ENCODE peak calls at places on chromosomes 7 and 10, in seven cellular contexts. F is PC-3, P is OCI-LY7, I is HCT116, A is GM23248, K is GM23338, R is neural progenitor cell. H is an unnamed sample.

GRCh38 chr7:138916731-138917130 is 64.5 kb downstream of the KIAA1549 start:
- DNase-seq in R (no peak), P (no peak), A (no peak), I (no peak), F (no peak), K (no peak), H (no peak)

GRCh38 chr7:16792299-16792698 is 12.5 kb downstream of the AGR2 start:
- DNase-seq in P (no peak), F (no peak), I (no peak), A (no peak), R (no peak), K (no peak), H (no peak)

GRCh38 chr7:135712182-135712782 is 15.7 kb downstream of the SLC13A4 start:
- DNase-seq in R (no peak), P (peak; percentile 25), K (no peak), F (no peak), A (no peak), I (no peak), H (no peak)

GRCh38 chr10:117374506-117375359 is 507 bp downstream of the PDZD8 start:
- DNase-seq in F (peak; percentile 19), A (peak; percentile 80), K (peak; percentile 66), R (peak; percentile 77), P (peak; percentile 67), I (no peak), H (peak; percentile 46)

GRCh38 chr7:129218514-129219036 is 6.3 kb upstream of the AHCYL2 start:
- DNase-seq in I (peak; percentile 67), A (peak; percentile 87), F (peak; percentile 86), P (peak; percentile 82), R (peak; percentile 94), K (peak; percentile 94), H (peak; percentile 93)

GRCh38 chr10:19968745-19969144 is 152.5 kb downstream of the PLXDC2 start:
- DNase-seq in P (no peak), K (no peak), F (no peak), R (no peak), I (no peak), A (no peak), H (no peak)

GRCh38 chr7:24609059-24609458 is 35.8 kb downstream of the PALS2 start:
- DNase-seq in A (no peak), P (no peak), R (no peak), K (peak; percentile 30), F (peak; percentile 19), I (no peak), H (no peak)

GRCh38 chr10:1662361-1663025 is 74.8 kb downstream of the ADARB2 start:
- DNase-seq in F (no peak), K (no peak), R (no peak), A (no peak), I (no peak), P (peak; percentile 4), H (no peak)

GRCh38 chr10:20767028-20767427 is 130.1 kb downstream of the NEBL start:
- DNase-seq in I (no peak), P (no peak), K (no peak), R (no peak), F (peak; percentile 57), A (peak; percentile 48), H (no peak)

GRCh38 chr7:2158331-2159175 is 74.2 kb downstream of the MAD1L1 start:
- DNase-seq in F (no peak), P (peak; percentile 33), A (no peak), K (no peak), I (no peak), R (no peak), H (no peak)

GRCh38 chr10:61765176-61766087 is 102.7 kb downstream of the CABCOCO1 start:
- DNase-seq in F (no peak), I (no peak), K (no peak), P (no peak), A (no peak), R (no peak), H (no peak)

GRCh38 chr10:42970451-42971250 is 106.2 kb upstream of the RET start:
- DNase-seq in I (no peak), R (no peak), K (no peak), F (no peak), P (no peak), A (no peak), H (no peak)

GRCh38 chr7:112930787-112931186 is 140.6 kb upstream of the TMEM168 start:
- DNase-seq in F (peak; percentile 21), I (no peak), P (no peak), A (peak; percentile 89), K (no peak), R (no peak), H (no peak)

GRCh38 chr7:11415101-11415500 is 416.9 kb downstream of the THSD7A start:
- DNase-seq in I (no peak), P (no peak), R (no peak), A (no peak), K (peak; percentile 15), F (peak; percentile 30), H (no peak)

GRCh38 chr10:1193561-1193960 is 137.4 kb downstream of the WDR37 start:
- DNase-seq in A (no peak), R (no peak), I (no peak), P (no peak), F (no peak), K (no peak), H (no peak)

GRCh38 chr10:127310389-127310788 is 114.0 kb upstream of the INSYN2A start:
- DNase-seq in A (no peak), R (no peak), F (no peak), P (no peak), I (no peak), K (no peak), H (no peak)

GRCh38 chr10:12418000-12418399 is 68.7 kb downstream of the CAMK1D start:
- DNase-seq in P (no peak), I (no peak), R (no peak), A (peak; percentile 74), K (no peak), F (no peak), H (no peak)

GRCh38 chr7:56229631-56230030 is 113.4 kb upstream of the NUPR2 start:
- DNase-seq in I (no peak), A (no peak), R (no peak), P (no peak), K (peak; percentile 1), F (no peak), H (no peak)

GRCh38 chr10:6045600-6046457 is 16.3 kb downstream of the IL2RA start:
- DNase-seq in I (no peak), R (no peak), A (no peak), P (no peak), K (no peak), F (no peak), H (no peak)

GRCh38 chr10:79025113-79025832 is 43.5 kb upstream of the ZMIZ1 start:
- DNase-seq in A (no peak), F (no peak), R (peak; percentile 41), P (no peak), K (no peak), I (no peak), H (no peak)

GRCh38 chr10:60883187-60883586 is 60.8 kb downstream of the RHOBTB1 start:
- DNase-seq in I (peak; percentile 8), F (peak; percentile 82), A (peak; percentile 37), K (peak; percentile 44), P (peak; percentile 12), R (peak; percentile 51), H (peak; percentile 37)

GRCh38 chr7:155578016-155578415 is 31.7 kb upstream of the CNPY1 start:
- DNase-seq in K (no peak), A (no peak), P (no peak), R (no peak), I (no peak), F (no peak), H (no peak)

GRCh38 chr10:11058965-11059364 is 41.3 kb downstream of the CELF2 start:
- DNase-seq in P (no peak), A (peak; percentile 84), I (no peak), R (no peak), K (no peak), F (no peak), H (peak; percentile 50)

GRCh38 chr7:26042237-26042636 is 109.8 kb upstream of the NFE2L3 start:
- DNase-seq in P (no peak), I (no peak), A (no peak), F (no peak), R (no peak), K (no peak), H (no peak)

GRCh38 chr7:158617737-158618128 is 30.1 kb upstream of the PTPRN2 start:
- DNase-seq in A (peak; percentile 7), F (no peak), I (no peak), P (no peak), R (no peak), K (peak; percentile 88), H (no peak)
- H3K4me2 ChIP-seq in A (no peak overlapping the region), F (no peak overlapping the region), I (no peak overlapping the region), P (no peak overlapping the region), R (no peak overlapping the region), K (peak overlapping the region; percentile 42), H (no peak overlapping the region)

GRCh38 chr7:22587322-22587721 is 87.3 kb upstream of the STEAP1B start:
- DNase-seq in K (no peak), P (no peak), R (no peak), F (no peak), A (peak; percentile 54), I (no peak), H (no peak)
- TF ChIP-seq EZH2phosphoT487 in K (no peak), P (no peak), R (no peak), F (no peak), A (peak; percentile 46), I (no peak), H (no peak)

GRCh38 chr10:70669732-70670317 is 2.5 kb upstream of the ADAMTS14 start:
- DNase-seq in I (no peak), P (no peak), A (no peak), K (no peak), F (no peak), R (no peak), H (no peak)
- H3K4me2 ChIP-seq in I (no peak overlapping the region), P (no peak overlapping the region), A (no peak overlapping the region), K (no peak overlapping the region), F (no peak overlapping the region), R (no peak overlapping the region), H (no peak overlapping the region)

GRCh38 chr7:122211362-122211761 is 67.3 kb upstream of the AASS start:
- DNase-seq in I (no peak), A (no peak), F (no peak), R (no peak), K (no peak), P (no peak), H (no peak)

GRCh38 chr7:122219253-122219865 is 75.3 kb upstream of the AASS start:
- DNase-seq in K (peak; percentile 61), R (peak; percentile 25), I (peak; percentile 10), P (peak; percentile 8), A (peak; percentile 38), F (peak; percentile 63), H (peak; percentile 37)

GRCh38 chr7:122212754-122213153 is 68.7 kb upstream of the AASS start:
- DNase-seq in P (no peak), F (no peak), A (no peak), K (no peak), R (no peak), I (no peak), H (no peak)

GRCh38 chr7:122217125-122217524 is 73.1 kb upstream of the AASS start:
- DNase-seq in A (peak; percentile 29), F (peak; percentile 81), K (no peak), I (no peak), P (no peak), R (no peak), H (no peak)
- TF ChIP-seq EZH2phosphoT487 in A (no peak), F (no peak), K (no peak), I (no peak), P (no peak), R (no peak), H (no peak)